ENCODE peak calls at places on chromosomes 16 and 17, in six cellular contexts. L, M, H, F, O and W are unnamed samples.

GRCh38 chr17:2697611-2698162 is 13.9 kb downstream of the CLUH start:
- DNase-seq in L (no peak), M (peak), H (no peak), F (peak), O (no peak), W (peak)

GRCh38 chr16:3993052-3993785 is 112.7 kb upstream of the CREBBP start:
- DNase-seq in L (no peak), M (no peak), H (no peak), F (no peak), O (no peak), W (no peak)

GRCh38 chr17:77449908-77450741 is 309.4 kb downstream of the SEC14L1 start:
- DNase-seq in L (no peak), M (peak), H (peak), F (no peak), O (peak), W (peak)

GRCh38 chr17:20281860-20282259 is 185.5 kb downstream of the LGALS9B start:
- DNase-seq in L (no peak), M (peak), H (no peak), F (peak), O (no peak), W (no peak)

GRCh38 chr17:64786337-64786736 is 124.2 kb upstream of the SMURF2 start:
- DNase-seq in L (no peak), M (no peak), H (peak), F (no peak), O (no peak), W (no peak)

GRCh38 chr16:69089091-69089912 is 16.2 kb upstream of the HAS3 start:
- DNase-seq in L (no peak), M (peak), H (peak), F (no peak), O (no peak), W (no peak)

GRCh38 chr16:56337131-56337857 is 88.1 kb downstream of the AMFR start:
- DNase-seq in L (no peak), M (no peak), H (no peak), F (no peak), O (no peak), W (no peak)

GRCh38 chr16:2213817-2214720 is 571 bp downstream of the PGP start:
- DNase-seq in L (no peak), M (no peak), H (no peak), F (no peak), O (peak), W (no peak)

GRCh38 chr17:38454528-38454927 is 26.3 kb downstream of the ARHGAP23 start:
- DNase-seq in L (no peak), M (peak), H (peak), F (peak), O (peak), W (peak)

GRCh38 chr17:15231851-15232516 is 33.1 kb downstream of the PMP22 start:
- DNase-seq in L (no peak), M (no peak), H (no peak), F (no peak), O (no peak), W (no peak)